ENCODE peak calls at places on chromosome 22, in seven cellular contexts. One of them, this sample, is unnamed. For H3K4me1, the result is how much of the 10 kb centered on the place peaks cover.

GRCh38 chr22:31278643-31279326 is 13.5 kb downstream of the PIK3IP1 start:
- DNase-seq in tibial nerve: no peak
- DNase-seq in K562: no peak
- DNase-seq in A549: no peak
- DNase-seq in SK-N-SH: no peak
- DNase-seq in upper lobe of left lung: no peak
- DNase-seq in transverse colon: no peak
- DNase-seq in this sample: peak

GRCh38 chr22:18998998-18999397 is 62.9 kb upstream of the PRODH start:
- DNase-seq in upper lobe of left lung: no peak
- DNase-seq in tibial nerve: no peak
- DNase-seq in A549: no peak
- DNase-seq in SK-N-SH: no peak
- DNase-seq in K562: peak
- DNase-seq in transverse colon: no peak
- DNase-seq in this sample: no peak

GRCh38 chr22:36086170-36086490 is 57.5 kb upstream of the RBFOX2 start:
- DNase-seq in transverse colon: no peak
- DNase-seq in A549: peak
- DNase-seq in K562: peak
- DNase-seq in SK-N-SH: no peak
- DNase-seq in tibial nerve: no peak
- DNase-seq in upper lobe of left lung: no peak
- DNase-seq in this sample: no peak

GRCh38 chr22:44023404-44024287 is 456 bp upstream of the PARVB start:
- DNase-seq in transverse colon: peak
- DNase-seq in A549: peak
- DNase-seq in upper lobe of left lung: peak
- DNase-seq in K562: peak
- DNase-seq in SK-N-SH: peak
- DNase-seq in tibial nerve: no peak
- DNase-seq in this sample: peak

GRCh38 chr22:45533731-45534130 is 31.0 kb downstream of the FBLN1 start:
- DNase-seq in A549: no peak
- DNase-seq in transverse colon: no peak
- DNase-seq in K562: no peak
- DNase-seq in tibial nerve: no peak
- DNase-seq in SK-N-SH: no peak
- DNase-seq in upper lobe of left lung: no peak
- DNase-seq in this sample: no peak

GRCh38 chr22:17903564-17904295 is 120.6 kb downstream of the MICAL3 start:
- DNase-seq in K562: no peak
- DNase-seq in SK-N-SH: peak
- DNase-seq in transverse colon: no peak
- DNase-seq in tibial nerve: no peak
- DNase-seq in A549: no peak
- DNase-seq in upper lobe of left lung: no peak
- DNase-seq in this sample: no peak

GRCh38 chr22:20463324-20464095 is 25.9 kb upstream of the SCARF2 start:
- DNase-seq in SK-N-SH: no peak
- DNase-seq in A549: no peak
- DNase-seq in upper lobe of left lung: no peak
- DNase-seq in K562: no peak
- DNase-seq in transverse colon: no peak
- DNase-seq in tibial nerve: no peak
- DNase-seq in this sample: no peak

GRCh38 chr22:50105529-50106100 is 15.8 kb downstream of the MOV10L1 start:
- DNase-seq in tibial nerve: no peak
- DNase-seq in SK-N-SH: no peak
- DNase-seq in upper lobe of left lung: no peak
- DNase-seq in K562: no peak
- DNase-seq in A549: no peak
- DNase-seq in transverse colon: no peak
- DNase-seq in this sample: no peak

GRCh38 chr22:30867746-30868662 is 100.6 kb downstream of the MORC2 start:
- DNase-seq in upper lobe of left lung: no peak
- DNase-seq in SK-N-SH: peak
- DNase-seq in K562: peak
- DNase-seq in A549: no peak
- DNase-seq in transverse colon: peak
- DNase-seq in tibial nerve: no peak
- DNase-seq in this sample: no peak

GRCh38 chr22:18133452-18133851 is 16.5 kb upstream of the USP18 start:
- DNase-seq in A549: no peak
- DNase-seq in SK-N-SH: no peak
- DNase-seq in transverse colon: no peak
- DNase-seq in K562: no peak
- DNase-seq in upper lobe of left lung: no peak
- DNase-seq in tibial nerve: peak
- DNase-seq in this sample: no peak

GRCh38 chr22:18071968-18072310 is 5.9 kb upstream of the PEX26 start:
- DNase-seq in A549: no peak
- DNase-seq in SK-N-SH: no peak
- DNase-seq in tibial nerve: no peak
- DNase-seq in transverse colon: no peak
- DNase-seq in upper lobe of left lung: no peak
- DNase-seq in K562: no peak
- DNase-seq in this sample: no peak

GRCh38 chr22:16810188-16810802 is 14.9 kb downstream of the XKR3 start:
- DNase-seq in SK-N-SH: no peak
- DNase-seq in A549: no peak
- DNase-seq in tibial nerve: no peak
- DNase-seq in upper lobe of left lung: no peak
- DNase-seq in K562: peak
- DNase-seq in transverse colon: no peak
- DNase-seq in this sample: no peak

GRCh38 chr22:40001800-40002577 is 7.2 kb downstream of the FAM83F start:
- DNase-seq in A549: no peak
- DNase-seq in transverse colon: no peak
- DNase-seq in upper lobe of left lung: no peak
- DNase-seq in tibial nerve: no peak
- DNase-seq in SK-N-SH: no peak
- DNase-seq in K562: peak
- DNase-seq in this sample: no peak

GRCh38 chr22:33440756-33441155 is 382.6 kb upstream of the SYN3 start:
- DNase-seq in tibial nerve: peak
- DNase-seq in upper lobe of left lung: no peak
- DNase-seq in K562: no peak
- DNase-seq in A549: no peak
- DNase-seq in transverse colon: no peak
- DNase-seq in SK-N-SH: no peak
- DNase-seq in this sample: no peak

GRCh38 chr22:18109410-18110193 is 1.0 kb upstream of the TUBA8 start:
- DNase-seq in upper lobe of left lung: no peak
- DNase-seq in A549: no peak
- DNase-seq in transverse colon: no peak
- DNase-seq in tibial nerve: no peak
- DNase-seq in K562: no peak
- DNase-seq in SK-N-SH: no peak
- DNase-seq in this sample: no peak

GRCh38 chr22:39698106-39698505 is 127.6 kb downstream of the CACNA1I start:
- DNase-seq in A549: no peak
- DNase-seq in tibial nerve: no peak
- DNase-seq in transverse colon: no peak
- DNase-seq in SK-N-SH: no peak
- DNase-seq in K562: no peak
- DNase-seq in upper lobe of left lung: no peak
- DNase-seq in this sample: no peak

GRCh38 chr22:32729368-32729767 is 72.1 kb upstream of the TIMP3 start:
- DNase-seq in A549: no peak
- DNase-seq in SK-N-SH: no peak
- DNase-seq in upper lobe of left lung: no peak
- DNase-seq in K562: no peak
- DNase-seq in tibial nerve: no peak
- DNase-seq in transverse colon: no peak
- DNase-seq in this sample: no peak

GRCh38 chr22:23289130-23289503 is 108.8 kb downstream of the BCR start:
- DNase-seq in upper lobe of left lung: no peak
- DNase-seq in SK-N-SH: no peak
- DNase-seq in A549: no peak
- DNase-seq in transverse colon: no peak
- DNase-seq in tibial nerve: no peak
- DNase-seq in K562: peak
- DNase-seq in this sample: no peak
- H3K27ac ChIP-seq in upper lobe of left lung: no peak
- H3K27ac ChIP-seq in SK-N-SH: no peak
- H3K27ac ChIP-seq in A549: no peak
- H3K27ac ChIP-seq in transverse colon: no peak
- H3K27ac ChIP-seq in tibial nerve: peak
- H3K27ac ChIP-seq in K562: no peak
- H3K27ac ChIP-seq in this sample: no peak

DNA sequence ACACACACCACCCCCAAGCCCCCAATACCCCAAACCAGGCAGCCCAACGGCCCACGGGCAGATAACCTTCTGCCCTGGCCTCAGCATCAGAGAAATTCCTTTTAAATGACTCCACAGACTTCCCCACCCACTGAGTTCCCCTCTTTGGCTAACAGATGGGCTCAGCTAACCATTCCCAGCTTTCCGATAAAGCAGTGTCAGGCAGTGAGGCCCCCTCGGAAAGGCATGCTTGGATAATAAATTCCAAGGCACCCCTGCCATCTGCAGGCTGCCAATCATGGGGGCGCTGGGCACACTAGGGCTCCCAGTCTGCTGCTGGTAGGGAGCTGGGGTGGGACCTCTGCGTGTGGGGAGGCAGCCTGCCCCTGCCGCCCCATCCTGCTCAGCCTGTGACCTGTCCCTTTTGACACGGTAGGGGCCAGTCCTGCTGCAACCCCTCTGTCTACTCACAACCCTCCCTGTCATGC is 453.6 kb downstream of the MIAT start:
- DNase-seq in tibial nerve: no peak
- DNase-seq in upper lobe of left lung: no peak
- DNase-seq in transverse colon: no peak
- DNase-seq in SK-N-SH: peak
- DNase-seq in A549: peak
- DNase-seq in K562: no peak
- DNase-seq in this sample: no peak
- H3K4me1 ChIP-seq in tibial nerve: under half
- H3K4me1 ChIP-seq in upper lobe of left lung: under half
- H3K4me1 ChIP-seq in transverse colon: under half
- H3K4me1 ChIP-seq in SK-N-SH: under half
- H3K4me1 ChIP-seq in A549: half or more
- H3K4me1 ChIP-seq in K562: under half
- H3K4me1 ChIP-seq in this sample: half or more

DNA sequence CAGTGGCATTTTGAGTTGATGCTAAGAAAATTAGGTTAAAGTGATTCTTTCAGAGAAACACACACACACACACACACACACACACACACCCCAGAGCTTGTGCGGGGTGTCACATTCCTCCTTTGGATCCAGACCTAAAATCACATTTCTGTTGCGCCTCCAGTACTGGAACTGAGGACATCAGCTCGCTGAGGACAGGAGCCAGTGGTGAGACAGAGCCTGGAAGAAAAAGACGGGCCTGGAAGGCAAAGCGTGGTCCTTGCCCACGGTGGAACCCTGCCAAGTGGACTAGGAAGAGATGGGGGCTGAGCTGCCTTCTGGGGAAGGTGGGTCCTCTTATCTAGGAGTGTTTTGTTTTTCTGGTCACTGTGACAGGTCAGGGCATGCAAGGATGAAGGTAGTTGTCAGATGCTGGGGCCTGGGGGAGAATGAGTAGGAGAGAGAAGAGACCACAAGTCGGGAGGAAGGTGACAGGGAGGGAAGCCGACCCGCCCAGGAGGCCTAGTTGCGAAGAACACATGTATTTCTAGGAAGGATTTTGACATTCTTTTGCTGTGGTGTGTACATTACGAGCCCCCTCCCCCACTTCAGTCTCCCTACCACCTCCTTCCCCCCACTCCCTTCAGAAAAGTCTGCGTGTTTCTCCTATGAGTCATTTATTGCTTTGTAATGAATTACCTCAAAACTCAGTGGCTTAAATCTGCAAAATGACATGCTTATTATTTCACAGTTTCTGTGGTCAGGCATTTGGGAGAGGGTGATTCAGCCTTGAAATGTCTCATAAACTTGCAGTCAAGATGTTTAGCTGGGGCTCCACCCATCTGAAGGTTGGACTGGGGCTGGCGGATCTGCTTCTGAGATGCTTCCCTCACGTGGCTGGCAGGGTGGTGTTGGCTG is 4.8 kb upstream of the ELFN2 start:
- DNase-seq in SK-N-SH: no peak
- DNase-seq in K562: no peak
- DNase-seq in A549: peak
- DNase-seq in transverse colon: no peak
- DNase-seq in upper lobe of left lung: no peak
- DNase-seq in tibial nerve: no peak
- DNase-seq in this sample: no peak
- TF ChIP-seq EP300 in SK-N-SH: peak
- TF ChIP-seq EP300 in K562: no peak
- TF ChIP-seq EP300 in A549: peak
- TF ChIP-seq EP300 in transverse colon: no peak
- TF ChIP-seq EP300 in upper lobe of left lung: no peak
- TF ChIP-seq EP300 in tibial nerve: no peak
- TF ChIP-seq EP300 in this sample: no peak

GRCh38 chr22:42075277-42075676 is 1.2 kb downstream of the PHETA2 start:
- DNase-seq in SK-N-SH: no peak
- DNase-seq in tibial nerve: no peak
- DNase-seq in upper lobe of left lung: no peak
- DNase-seq in K562: no peak
- DNase-seq in transverse colon: no peak
- DNase-seq in A549: no peak
- DNase-seq in this sample: no peak

GRCh38 chr22:42076764-42077485 is 2.6 kb upstream of the SMDT1 start:
- DNase-seq in tibial nerve: no peak
- DNase-seq in upper lobe of left lung: no peak
- DNase-seq in SK-N-SH: no peak
- DNase-seq in K562: no peak
- DNase-seq in transverse colon: no peak
- DNase-seq in A549: no peak
- DNase-seq in this sample: peak

GRCh38 chr22:42078469-42079318 is 806 bp upstream of the SMDT1 start:
- DNase-seq in upper lobe of left lung: peak
- DNase-seq in tibial nerve: peak
- DNase-seq in SK-N-SH: no peak
- DNase-seq in K562: no peak
- DNase-seq in A549: no peak
- DNase-seq in transverse colon: no peak
- DNase-seq in this sample: no peak

GRCh38 chr22:42079319-42080251 is at the start of gene SMDT1:
- DNase-seq in tibial nerve: peak
- DNase-seq in transverse colon: peak
- DNase-seq in upper lobe of left lung: peak
- DNase-seq in SK-N-SH: peak
- DNase-seq in A549: peak
- DNase-seq in K562: peak
- DNase-seq in this sample: peak

DNA sequence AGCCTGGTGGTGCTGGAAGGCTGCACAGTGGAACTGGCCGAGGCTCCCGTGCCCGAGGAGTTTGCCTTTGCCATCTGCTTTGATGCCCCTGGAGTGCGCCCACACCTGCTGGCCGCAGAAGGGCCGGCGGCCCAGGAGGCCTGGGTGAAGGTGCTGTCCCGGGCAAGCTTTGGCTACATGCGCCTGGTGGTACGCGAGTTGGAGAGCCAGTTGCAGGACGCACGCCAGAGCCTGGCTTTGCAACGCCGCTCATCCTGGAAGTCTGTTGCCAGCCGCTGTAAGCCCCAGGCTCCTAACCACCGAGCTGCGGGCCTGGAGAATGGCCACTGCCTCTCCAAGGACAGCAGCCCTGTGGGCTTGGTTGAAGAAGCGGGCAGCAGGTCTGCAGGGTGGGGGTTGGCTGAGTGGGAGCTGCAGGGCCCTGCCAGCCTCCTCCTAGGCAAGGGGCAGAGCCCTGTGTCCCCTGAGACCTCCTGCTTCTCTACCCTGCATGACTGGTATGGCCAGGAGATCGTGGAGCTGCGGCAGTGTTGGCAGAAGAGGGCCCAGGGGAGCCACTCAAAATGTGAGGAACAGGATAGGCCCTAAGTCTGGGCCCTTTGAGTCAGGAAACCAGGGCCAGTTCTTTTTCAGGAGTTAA is 1.9 kb upstream of the SMDT1 start:
- DNase-seq in tibial nerve: no peak
- DNase-seq in transverse colon: no peak
- DNase-seq in upper lobe of left lung: no peak
- DNase-seq in A549: no peak
- DNase-seq in K562: no peak
- DNase-seq in SK-N-SH: no peak
- DNase-seq in this sample: no peak
- H3K27ac ChIP-seq in tibial nerve: peak
- H3K27ac ChIP-seq in transverse colon: peak
- H3K27ac ChIP-seq in upper lobe of left lung: no peak
- H3K27ac ChIP-seq in A549: no peak
- H3K27ac ChIP-seq in K562: no peak
- H3K27ac ChIP-seq in SK-N-SH: no peak
- H3K27ac ChIP-seq in this sample: peak

This sample was measured in stomach.